ENCODE peak calls at places on chromosomes 4 and X, in seven cellular contexts. Y, X, J, F, T, I and B are unnamed samples.

GRCh38 chrX:72395252-72395651 is 89.5 kb upstream of the CITED1 start:
- DNase-seq in F (no peak), T (no peak), X (no peak), J (no peak), I (no peak), Y (no peak), B (no peak)

GRCh38 chr4:128812360-128812958 is 3.0 kb downstream of the JADE1 start:
- DNase-seq in F (no peak), X (peak; percentile 71), I (no peak), J (peak; percentile 81), T (peak; percentile 83), Y (peak; percentile 66), B (peak; percentile 59)

GRCh38 chr4:138078264-138078663 is 163.9 kb downstream of the SLC7A11 start:
- DNase-seq in T (no peak), Y (no peak), X (no peak), J (no peak), F (no peak), I (no peak), B (no peak)

GRCh38 chrX:150848914-150849365 is 49.5 kb downstream of the CD99L2 start:
- DNase-seq in Y (peak; percentile 97), F (no peak), I (no peak), J (no peak), X (no peak), T (no peak), B (no peak)

GRCh38 chr4:182188622-182189021 is 54.6 kb upstream of the TENM3 start:
- DNase-seq in T (no peak), X (no peak), F (no peak), J (peak; percentile 73), Y (peak; percentile 92), I (no peak), B (no peak)

GRCh38 chr4:124867551-124867950 is 155.0 kb upstream of the ANKRD50 start:
- DNase-seq in Y (peak; percentile 18), T (no peak), X (no peak), I (no peak), J (peak; percentile 25), F (no peak), B (no peak)

GRCh38 chrX:275967-276587 is 5.1 kb upstream of the PLCXD1 start:
- DNase-seq in X (no peak), J (peak; percentile 40), T (peak; percentile 73), Y (peak; percentile 64), I (peak; percentile 49), F (no peak), B (peak; percentile 52)

GRCh38 chrX:47351706-47352105 is 18.7 kb upstream of the ZNF157 start:
- DNase-seq in Y (peak; percentile 35), J (peak; percentile 67), F (no peak), T (no peak), I (no peak), X (no peak), B (no peak)

GRCh38 chr4:155473420-155474095 is 96.8 kb upstream of the MAP9 start:
- DNase-seq in X (no peak), Y (peak; percentile 27), F (no peak), T (no peak), I (no peak), J (no peak), B (no peak)

GRCh38 chr4:74796631-74797030 is 2.3 kb upstream of the BTC start:
- DNase-seq in F (no peak), X (no peak), I (no peak), J (no peak), T (no peak), Y (no peak), B (no peak)

GRCh38 chr4:98639523-98639922 is 18.9 kb downstream of the TSPAN5 start:
- DNase-seq in Y (no peak), T (no peak), X (no peak), J (no peak), I (no peak), F (no peak), B (no peak)

GRCh38 chr4:165877291-165877690 is 4.3 kb downstream of the TLL1 start:
- DNase-seq in J (no peak), T (no peak), F (no peak), X (no peak), I (no peak), Y (peak; percentile 56), B (no peak)

GRCh38 chrX:148930330-148930729 is 429.9 kb downstream of the AFF2 start:
- DNase-seq in T (no peak), Y (peak; percentile 55), X (no peak), J (no peak), F (no peak), I (no peak), B (no peak)

GRCh38 chr4:6491235-6491634 is 18.8 kb upstream of the PPP2R2C start:
- DNase-seq in F (no peak), J (no peak), I (no peak), Y (no peak), T (no peak), X (no peak), B (no peak)

GRCh38 chr4:24533364-24533763 is 51.0 kb downstream of the DHX15 start:
- DNase-seq in J (no peak), F (no peak), I (no peak), T (no peak), X (no peak), Y (peak; percentile 33), B (no peak)

GRCh38 chrX:39477438-39478120 is 620.2 kb downstream of the BCOR start:
- DNase-seq in X (no peak), F (peak; percentile 32), Y (no peak), J (peak; percentile 27), T (peak; percentile 53), I (no peak), B (peak; percentile 11)

GRCh38 chr4:102172341-102172740 is 172.9 kb downstream of the SLC39A8 start:
- DNase-seq in X (no peak), I (no peak), T (no peak), F (no peak), Y (no peak), J (peak; percentile 52), B (no peak)

GRCh38 chr4:162461952-162462351 is 298.2 kb upstream of the FSTL5 start:
- DNase-seq in Y (peak; percentile 15), X (no peak), I (no peak), J (peak; percentile 6), F (no peak), T (no peak), B (no peak)

GRCh38 chrX:47316276-47317025 is 53.9 kb upstream of the ZNF157 start:
- DNase-seq in F (peak; percentile 50), X (no peak), Y (no peak), J (peak; percentile 23), I (no peak), T (peak; percentile 10), B (peak; percentile 7)

GRCh38 chr4:54659213-54660144 is 1.7 kb downstream of the KIT start:
- DNase-seq in T (peak; percentile 47), Y (peak; percentile 36), F (no peak), X (no peak), J (peak; percentile 8), I (peak; percentile 46), B (peak; percentile 21)

GRCh38 chr4:136369073-136369472 is 1163.2 kb downstream of the PCDH18 start:
- DNase-seq in J (peak; percentile 75), T (no peak), X (no peak), F (no peak), Y (peak; percentile 9), I (no peak), B (no peak)

GRCh38 chr4:88446124-88446523 is 10.8 kb upstream of the HERC5 start:
- DNase-seq in Y (peak; percentile 8), J (peak; percentile 41), X (no peak), F (no peak), I (no peak), T (no peak), B (no peak)

GRCh38 chr4:67746797-67747495 is 7.2 kb downstream of the GNRHR start:
- DNase-seq in F (no peak), J (peak; percentile 60), I (no peak), X (no peak), Y (peak; percentile 39), T (peak; percentile 38), B (no peak)

GRCh38 chr4:150367326-150367725 is 214.6 kb upstream of the MAB21L2 start:
- DNase-seq in F (no peak), I (no peak), J (no peak), Y (no peak), T (no peak), X (no peak), B (no peak)

GRCh38 chrX:70481871-70482270 is 37.2 kb downstream of the DLG3 start:
- DNase-seq in X (no peak), Y (no peak), J (no peak), F (no peak), T (no peak), I (no peak), B (no peak)

GRCh38 chr4:89753601-89754066 is 83.3 kb downstream of the SNCA start:
- DNase-seq in T (no peak), X (no peak), J (peak; percentile 97), F (no peak), I (no peak), Y (peak; percentile 94), B (no peak)

GRCh38 chrX:120653000-120653399 is 23.1 kb upstream of the C1GALT1C1 start:
- DNase-seq in I (no peak), X (no peak), J (no peak), T (no peak), Y (peak; percentile 43), F (no peak), B (no peak)

GRCh38 chr4:153137677-153138630 is 66.3 kb upstream of the TRIM2 start:
- DNase-seq in J (no peak), T (no peak), I (no peak), F (no peak), Y (no peak), X (no peak), B (no peak)

GRCh38 chr4:7904942-7905341 is 34.7 kb downstream of the AFAP1 start:
- DNase-seq in F (no peak), J (peak; percentile 88), T (no peak), Y (peak; percentile 82), I (no peak), X (no peak), B (no peak)

GRCh38 chr4:42732776-42733175 is 75.9 kb upstream of the ATP8A1 start:
- DNase-seq in Y (no peak), X (no peak), J (no peak), F (no peak), I (no peak), T (no peak), B (no peak)

GRCh38 chrX:119574394-119575266 is at the start of gene UBE2A:
- DNase-seq in F (peak; percentile 76), X (peak; percentile 84), J (peak; percentile 92), I (peak; percentile 91), T (peak; percentile 92), Y (peak; percentile 83), B (peak; percentile 81)
- TF ChIP-seq CTCF in F (peak; percentile 32), X (no peak), J (peak; percentile 26), I (peak; percentile 14), T (peak; percentile 31), Y (peak; percentile 38), B (peak; percentile 12)

GRCh38 chr4:154254999-154255398 is 236.6 kb downstream of the DCHS2 start:
- DNase-seq in F (no peak), Y (peak; percentile 6), T (no peak), I (no peak), J (no peak), X (no peak), B (no peak)
- TF ChIP-seq CTCF in F (peak; percentile 37), Y (peak; percentile 5), T (no peak), I (no peak), J (no peak), X (no peak), B (no peak)

GRCh38 chrX:136835761-136836160 is 44.8 kb downstream of the RBMX start:
- DNase-seq in J (no peak), I (no peak), F (no peak), T (no peak), Y (no peak), X (no peak), B (no peak)
- TF ChIP-seq CTCF in J (no peak), I (no peak), F (no peak), T (no peak), Y (no peak), X (no peak), B (no peak)

GRCh38 chrX:68684291-68684918 is 36.9 kb downstream of the STARD8 start:
- DNase-seq in F (peak; percentile 10), J (no peak), I (no peak), X (peak; percentile 47), T (no peak), Y (no peak), B (peak; percentile 52)
- TF ChIP-seq CTCF in F (no peak), J (no peak), I (no peak), X (no peak), T (no peak), Y (no peak), B (no peak)